ENCODE peak calls at places on chromosomes 6 and 20, in six cellular contexts. One of them, this sample, is unnamed.
A peak's percentile ranks its signal among the peaks of the same experiment; 100 is the strongest.

GRCh38 chr20:36344517-36345132 is 38.5 kb downstream of the DLGAP4 start:
- DNase-seq in LoVo: peak; percentile 69
- DNase-seq in T1000: peak; percentile 57
- DNase-seq in ecto neural progenitor cell: peak; percentile 83
- DNase-seq in KBM-7: peak; percentile 50
- DNase-seq in ELF-1: peak; percentile 89
- DNase-seq in this sample: no peak

GRCh38 chr6:170489836-170490235 is 63.3 kb downstream of the PSMB1 start:
- DNase-seq in LoVo: no peak
- DNase-seq in T1000: no peak
- DNase-seq in ecto neural progenitor cell: no peak
- DNase-seq in KBM-7: no peak
- DNase-seq in ELF-1: no peak
- DNase-seq in this sample: no peak

GRCh38 chr6:23218751-23219150 is 649.4 kb downstream of the HDGFL1 start:
- DNase-seq in LoVo: no peak
- DNase-seq in T1000: no peak
- DNase-seq in ecto neural progenitor cell: no peak
- DNase-seq in KBM-7: no peak
- DNase-seq in ELF-1: peak; percentile 18
- DNase-seq in this sample: no peak

GRCh38 chr6:144559865-144560603 is 274.9 kb downstream of the UTRN start:
- DNase-seq in LoVo: peak; percentile 15
- DNase-seq in T1000: no peak
- DNase-seq in ecto neural progenitor cell: no peak
- DNase-seq in KBM-7: peak; percentile 65
- DNase-seq in ELF-1: no peak
- DNase-seq in this sample: no peak

GRCh38 chr20:36604952-36605308 is 649 bp upstream of the RAB5IF start:
- DNase-seq in LoVo: no peak
- DNase-seq in T1000: no peak
- DNase-seq in ecto neural progenitor cell: peak; percentile 49
- DNase-seq in KBM-7: no peak
- DNase-seq in ELF-1: no peak
- DNase-seq in this sample: no peak

GRCh38 chr6:140017470-140017869 is 643.0 kb upstream of the CITED2 start:
- DNase-seq in LoVo: peak; percentile 17
- DNase-seq in T1000: no peak
- DNase-seq in ecto neural progenitor cell: no peak
- DNase-seq in KBM-7: no peak
- DNase-seq in ELF-1: no peak
- DNase-seq in this sample: no peak

GRCh38 chr20:34717230-34718095 is 13.3 kb downstream of the TP53INP2 start:
- DNase-seq in LoVo: no peak
- DNase-seq in T1000: no peak
- DNase-seq in ecto neural progenitor cell: no peak
- DNase-seq in KBM-7: no peak
- DNase-seq in ELF-1: no peak
- DNase-seq in this sample: no peak

GRCh38 chr6:2719053-2719375 is 31.7 kb downstream of the MYLK4 start:
- DNase-seq in LoVo: no peak
- DNase-seq in T1000: no peak
- DNase-seq in ecto neural progenitor cell: no peak
- DNase-seq in KBM-7: no peak
- DNase-seq in ELF-1: no peak
- DNase-seq in this sample: no peak

GRCh38 chr6:35415065-35415880 is 36.9 kb upstream of the FANCE start:
- DNase-seq in LoVo: no peak
- DNase-seq in T1000: peak; percentile 14
- DNase-seq in ecto neural progenitor cell: peak; percentile 70
- DNase-seq in KBM-7: peak; percentile 68
- DNase-seq in ELF-1: peak; percentile 71
- DNase-seq in this sample: peak; percentile 34

GRCh38 chr6:168136001-168136400 is 57.0 kb upstream of the FRMD1 start:
- DNase-seq in LoVo: no peak
- DNase-seq in T1000: no peak
- DNase-seq in ecto neural progenitor cell: peak; percentile 12
- DNase-seq in KBM-7: no peak
- DNase-seq in ELF-1: no peak
- DNase-seq in this sample: no peak

GRCh38 chr6:54893818-54894217 is 47.2 kb downstream of the FAM83B start:
- DNase-seq in LoVo: no peak
- DNase-seq in T1000: no peak
- DNase-seq in ecto neural progenitor cell: no peak
- DNase-seq in KBM-7: no peak
- DNase-seq in ELF-1: no peak
- DNase-seq in this sample: no peak

GRCh38 chr20:51326241-51326819 is 216.2 kb downstream of the NFATC2 start:
- DNase-seq in LoVo: peak; percentile 70
- DNase-seq in T1000: no peak
- DNase-seq in ecto neural progenitor cell: peak; percentile 72
- DNase-seq in KBM-7: peak; percentile 16
- DNase-seq in ELF-1: peak; percentile 60
- DNase-seq in this sample: peak; percentile 22

GRCh38 chr6:78059171-78059570 is 406.3 kb downstream of the MEI4 start:
- DNase-seq in LoVo: no peak
- DNase-seq in T1000: no peak
- DNase-seq in ecto neural progenitor cell: no peak
- DNase-seq in KBM-7: no peak
- DNase-seq in ELF-1: no peak
- DNase-seq in this sample: no peak

This sample was measured in SW 1271.